ENCODE peak calls at places on chromosome 18, in seven cellular contexts. I is activated CD4-positive, alpha-beta T cell treated with anti-CD3 and anti-CD28 coated beads, Interleukin-2, amount 50 U/mL, for 4 hours; E is stimulated activated CD8-positive, alpha-beta memory T cell treated with anti-CD3 and anti-CD28 coated beads, Interleukin-15, amount 100 ng/mL, for 24 hours; K is caudate nucleus; Q is LoVo; W is neural crest cell; N is left ventricle myocardium superior. H is an unnamed sample.

GRCh38 chr18:63590368-63590767 is 3.2 kb downstream of the SERPINB13 start:
- DNase-seq in I (no peak), E (no peak), K (no peak), Q (no peak), W (no peak), N (no peak), H (no peak)

GRCh38 chr18:46416706-46417638 is 240.0 kb downstream of the LOXHD1 start:
- DNase-seq in I (no peak), E (no peak), K (no peak), Q (no peak), W (no peak), N (no peak), H (no peak)

GRCh38 chr18:72086421-72086820 is 457.7 kb downstream of the CBLN2 start:
- DNase-seq in I (no peak), E (no peak), K (no peak), Q (peak), W (no peak), N (no peak), H (no peak)

GRCh38 chr18:75252136-75252535 is 41.5 kb downstream of the TSHZ1 start:
- DNase-seq in I (no peak), E (no peak), K (no peak), Q (no peak), W (no peak), N (no peak), H (no peak)

GRCh38 chr18:39389800-39390379 is 1824.3 kb upstream of the CELF4 start:
- DNase-seq in I (no peak), E (no peak), K (no peak), Q (no peak), W (no peak), N (no peak), H (no peak)

GRCh38 chr18:8020133-8020846 is 453.2 kb downstream of the PTPRM start:
- DNase-seq in I (no peak), E (no peak), K (no peak), Q (no peak), W (no peak), N (no peak), H (no peak)

GRCh38 chr18:10526211-10526949 is 553 bp downstream of the NAPG start:
- DNase-seq in I (peak), E (peak), K (no peak), Q (peak), W (peak), N (peak), H (peak)

GRCh38 chr18:26867471-26867870 is 2.0 kb upstream of the AQP4 start:
- DNase-seq in I (no peak), E (no peak), K (peak), Q (no peak), W (no peak), N (no peak), H (no peak)

GRCh38 chr18:43013489-43013888 is 102.0 kb downstream of the RIT2 start:
- DNase-seq in I (no peak), E (no peak), K (no peak), Q (no peak), W (no peak), N (no peak), H (no peak)

GRCh38 chr18:79733135-79733609 is 53.6 kb downstream of the CTDP1 start:
- DNase-seq in I (no peak), E (no peak), K (no peak), Q (no peak), W (no peak), N (no peak), H (no peak)